ENCODE peak calls at places on chromosomes 6 and 20, in eight cellular contexts. H is HCT116; B is foreskin fibroblast; G is tibial artery; Y is right cardiac atrium; R is cardiac muscle cell; I is CD4-positive, CD25-positive, alpha-beta regulatory T cell; J is PC-9. K is an unnamed sample.

GRCh38 chr6:157764346-157765068 is 58.5 kb upstream of the SNX9 start:
- DNase-seq in H (peak; percentile 91), B (peak; percentile 100), G (peak; percentile 91), Y (peak; percentile 87), R (peak; percentile 99), I (peak; percentile 92), J (peak; percentile 99), K (peak; percentile 89)

GRCh38 chr6:30500421-30501069 is 11.2 kb downstream of the HLA-E start:
- DNase-seq in H (no peak), B (peak; percentile 59), G (no peak), Y (no peak), R (peak; percentile 49), I (no peak), J (no peak), K (no peak)

GRCh38 chr6:88556663-88557062 is 390.5 kb upstream of the CNR1 start:
- DNase-seq in H (no peak), B (no peak), G (no peak), Y (no peak), R (no peak), I (no peak), J (no peak), K (no peak)

GRCh38 chr6:144064831-144065668 is 30.3 kb downstream of the SF3B5 start:
- DNase-seq in H (no peak), B (no peak), G (no peak), Y (no peak), R (no peak), I (peak; percentile 22), J (no peak), K (no peak)

GRCh38 chr20:48635791-48636267 is 192.0 kb downstream of the PREX1 start:
- DNase-seq in H (peak; percentile 16), B (peak; percentile 28), G (no peak), Y (peak; percentile 87), R (peak; percentile 68), I (peak; percentile 67), J (peak; percentile 50), K (no peak)

GRCh38 chr6:77457720-77458349 is 5.5 kb downstream of the HTR1B start:
- DNase-seq in H (peak; percentile 84), B (peak; percentile 90), G (peak; percentile 84), Y (peak; percentile 87), R (peak; percentile 97), I (peak; percentile 26), J (no peak), K (no peak)

GRCh38 chr6:4466769-4467480 is 309.3 kb upstream of the CDYL start:
- DNase-seq in H (no peak), B (no peak), G (no peak), Y (no peak), R (no peak), I (no peak), J (no peak), K (no peak)

GRCh38 chr6:79494841-79495240 is 42.4 kb downstream of the LCA5 start:
- DNase-seq in H (no peak), B (no peak), G (no peak), Y (no peak), R (no peak), I (no peak), J (no peak), K (no peak)

GRCh38 chr6:13378669-13379590 is 50.6 kb upstream of the TBC1D7 start:
- DNase-seq in H (no peak), B (no peak), G (no peak), Y (no peak), R (no peak), I (no peak), J (peak; percentile 68), K (no peak)

GRCh38 chr6:139881728-139882211 is 507.3 kb upstream of the CITED2 start:
- DNase-seq in H (peak; percentile 53), B (no peak), G (no peak), Y (no peak), R (peak; percentile 47), I (peak; percentile 40), J (no peak), K (peak; percentile 8)

GRCh38 chr20:38995536-38996044 is 33.4 kb downstream of the DHX35 start:
- DNase-seq in H (no peak), B (no peak), G (no peak), Y (no peak), R (no peak), I (no peak), J (no peak), K (no peak)

GRCh38 chr6:170405311-170405975 is 98.9 kb downstream of the FAM120B start:
- DNase-seq in H (no peak), B (peak; percentile 95), G (no peak), Y (no peak), R (peak; percentile 97), I (no peak), J (no peak), K (no peak)

GRCh38 chr6:56699066-56699654 is 56.5 kb upstream of the DST start:
- DNase-seq in H (no peak), B (no peak), G (no peak), Y (no peak), R (peak; percentile 60), I (peak; percentile 16), J (no peak), K (no peak)

GRCh38 chr20:24470782-24471582 is 1.6 kb downstream of the SYNDIG1 start:
- DNase-seq in H (no peak), B (no peak), G (no peak), Y (peak; percentile 56), R (no peak), I (no peak), J (no peak), K (no peak)

GRCh38 chr20:50193169-50193850 is 2.7 kb downstream of the CEBPB start:
- DNase-seq in H (no peak), B (no peak), G (no peak), Y (peak; percentile 61), R (peak; percentile 42), I (no peak), J (peak; percentile 49), K (no peak)

GRCh38 chr20:4929686-4930397 is 71.5 kb downstream of the SLC23A2 start:
- DNase-seq in H (no peak), B (no peak), G (no peak), Y (no peak), R (peak; percentile 18), I (no peak), J (no peak), K (no peak)

GRCh38 chr6:164230259-164230658 is 815.7 kb downstream of the QKI start:
- DNase-seq in H (no peak), B (no peak), G (no peak), Y (no peak), R (no peak), I (no peak), J (no peak), K (no peak)

GRCh38 chr20:21515300-21516179 is 1.7 kb upstream of the NKX2-2 start:
- DNase-seq in H (no peak), B (no peak), G (no peak), Y (no peak), R (no peak), I (no peak), J (no peak), K (no peak)

GRCh38 chr6:25413506-25413905 is 134.3 kb downstream of the CARMIL1 start:
- DNase-seq in H (no peak), B (no peak), G (no peak), Y (no peak), R (peak; percentile 57), I (no peak), J (no peak), K (no peak)

GRCh38 chr6:2739335-2739734 is 11.4 kb downstream of the MYLK4 start:
- DNase-seq in H (no peak), B (peak; percentile 32), G (no peak), Y (no peak), R (no peak), I (no peak), J (no peak), K (no peak)

GRCh38 chr20:35093245-35093884 is 758 bp upstream of the TRPC4AP start:
- DNase-seq in H (no peak), B (peak; percentile 50), G (no peak), Y (no peak), R (peak; percentile 78), I (no peak), J (peak; percentile 85), K (no peak)
- H3K4me3 ChIP-seq in H (peak overlapping the region; percentile 91), B (no peak overlapping the region), G (peak overlapping the region; percentile 69), Y (peak overlapping the region; percentile 94), R (no peak overlapping the region), I (peak overlapping the region; percentile 71), J (peak overlapping the region; percentile 92), K (peak overlapping the region; percentile 66)

DNA sequence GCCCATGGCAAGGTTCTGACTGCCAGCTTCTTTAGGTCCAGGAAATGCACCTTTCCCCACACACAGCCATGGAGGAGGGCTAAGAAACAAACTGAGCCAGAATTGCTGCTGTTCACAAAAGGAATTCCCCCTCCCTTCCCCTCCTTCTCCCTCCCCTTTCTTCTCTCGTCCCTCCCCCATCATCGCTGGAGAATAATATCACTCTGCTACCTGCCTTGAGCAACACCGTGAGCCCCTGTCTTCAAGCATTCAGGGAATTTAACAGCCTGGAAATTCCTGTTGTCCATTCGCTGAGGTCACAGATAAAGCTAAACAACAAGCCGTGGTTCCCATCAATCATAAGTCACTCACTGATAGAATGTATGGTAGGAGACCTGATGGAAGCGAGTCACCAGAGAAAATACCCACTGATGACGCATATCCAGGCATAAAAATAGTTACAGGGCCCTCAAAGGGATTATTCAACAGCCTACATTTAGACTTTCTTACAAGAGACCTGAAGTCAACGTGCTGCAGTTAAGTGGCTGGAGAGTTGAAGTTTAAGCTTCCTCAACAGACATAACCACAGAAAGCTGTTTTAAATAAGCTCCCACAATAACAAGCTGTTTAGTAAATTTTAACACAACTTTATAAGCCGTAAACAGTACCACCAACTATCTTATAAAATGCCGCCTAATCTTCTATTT is 59.7 kb downstream of the HIVEP2 start:
- DNase-seq in H (peak; percentile 94), B (peak; percentile 91), G (no peak), Y (no peak), R (peak; percentile 95), I (peak; percentile 80), J (peak; percentile 99), K (peak; percentile 80)
- H3K4me3 ChIP-seq in H (peak overlapping the region; percentile 37), B (peak overlapping the region; percentile 39), G (peak overlapping the region; percentile 48), Y (peak overlapping the region; percentile 71), R (peak overlapping the region; percentile 28), I (peak overlapping the region; percentile 95), J (peak overlapping the region; percentile 19), K (peak overlapping the region; percentile 54)

GRCh38 chr6:72653032-72653431 is 31.2 kb downstream of the KCNQ5 start:
- DNase-seq in H (no peak), B (no peak), G (no peak), Y (no peak), R (no peak), I (no peak), J (no peak), K (no peak)
- H3K4me3 ChIP-seq in H (no peak overlapping the region), B (no peak overlapping the region), G (no peak overlapping the region), Y (no peak overlapping the region), R (no peak overlapping the region), I (no peak overlapping the region), J (no peak overlapping the region), K (no peak overlapping the region)

DNA sequence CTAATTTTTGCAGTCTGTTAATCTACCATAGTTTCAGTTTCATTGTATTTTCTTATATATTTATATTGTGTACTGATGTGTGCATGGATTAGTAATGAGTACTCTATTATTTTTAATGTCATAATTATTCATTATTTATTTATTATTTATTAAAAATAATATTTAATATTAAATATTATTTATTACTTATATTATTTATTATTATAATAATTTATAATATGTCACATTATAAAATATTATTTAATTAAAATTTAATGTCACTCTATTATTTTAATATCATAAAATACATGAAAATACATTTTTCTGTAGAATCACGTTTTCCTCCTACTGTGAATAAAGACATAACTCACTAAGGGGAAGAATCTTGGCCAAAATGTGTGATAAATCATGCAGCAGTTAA is 30.5 kb downstream of the POM121L2 start:
- DNase-seq in H (no peak), B (no peak), G (no peak), Y (no peak), R (no peak), I (no peak), J (no peak), K (no peak)
- H3K4me3 ChIP-seq in H (peak overlapping the region; percentile 40), B (no peak overlapping the region), G (no peak overlapping the region), Y (no peak overlapping the region), R (no peak overlapping the region), I (no peak overlapping the region), J (peak overlapping the region; percentile 60), K (no peak overlapping the region)

K was measured in CD4-positive, alpha-beta memory T cell.